ENCODE peak calls at places on chromosomes 1 and 21, in six cellular contexts. One of them, this sample, is unnamed.

GRCh38 chr1:167297222-167298214 is 76.8 kb downstream of the POU2F1 start:
- DNase-seq in cardiac fibroblast: peak
- DNase-seq in vagina: no peak
- DNase-seq in body of pancreas: peak
- DNase-seq in thyroid gland: no peak
- DNase-seq in thoracic aorta: no peak
- DNase-seq in this sample: no peak

GRCh38 chr1:1752190-1752589 is 26.1 kb downstream of the NADK start:
- DNase-seq in thyroid gland: no peak
- DNase-seq in body of pancreas: no peak
- DNase-seq in vagina: no peak
- DNase-seq in cardiac fibroblast: no peak
- DNase-seq in thoracic aorta: no peak
- DNase-seq in this sample: no peak

GRCh38 chr1:87325982-87326738 is 2.5 kb upstream of the LMO4 start:
- DNase-seq in thoracic aorta: no peak
- DNase-seq in vagina: no peak
- DNase-seq in thyroid gland: peak
- DNase-seq in cardiac fibroblast: peak
- DNase-seq in body of pancreas: peak
- DNase-seq in this sample: no peak

GRCh38 chr1:162391790-162392563 is 10.4 kb downstream of the C1orf226 start:
- DNase-seq in thyroid gland: peak
- DNase-seq in thoracic aorta: no peak
- DNase-seq in vagina: no peak
- DNase-seq in body of pancreas: peak
- DNase-seq in cardiac fibroblast: peak
- DNase-seq in this sample: no peak

GRCh38 chr1:3348196-3348865 is 106.1 kb upstream of the ARHGEF16 start:
- DNase-seq in cardiac fibroblast: no peak
- DNase-seq in body of pancreas: no peak
- DNase-seq in thoracic aorta: no peak
- DNase-seq in vagina: no peak
- DNase-seq in thyroid gland: peak
- DNase-seq in this sample: no peak

GRCh38 chr21:44487831-44488230 is 32.5 kb downstream of the LRRC3 start:
- DNase-seq in thyroid gland: no peak
- DNase-seq in body of pancreas: no peak
- DNase-seq in cardiac fibroblast: peak
- DNase-seq in vagina: no peak
- DNase-seq in thoracic aorta: no peak
- DNase-seq in this sample: no peak

GRCh38 chr1:66415830-66416229 is 118.1 kb upstream of the SGIP1 start:
- DNase-seq in cardiac fibroblast: no peak
- DNase-seq in thyroid gland: no peak
- DNase-seq in vagina: no peak
- DNase-seq in body of pancreas: no peak
- DNase-seq in thoracic aorta: no peak
- DNase-seq in this sample: no peak

GRCh38 chr1:212638419-212639151 is 30.0 kb downstream of the ATF3 start:
- DNase-seq in body of pancreas: peak
- DNase-seq in cardiac fibroblast: peak
- DNase-seq in thoracic aorta: no peak
- DNase-seq in thyroid gland: no peak
- DNase-seq in vagina: no peak
- DNase-seq in this sample: no peak

GRCh38 chr1:186722711-186723309 is 42.6 kb upstream of the PTGS2 start:
- DNase-seq in body of pancreas: peak
- DNase-seq in thoracic aorta: no peak
- DNase-seq in thyroid gland: no peak
- DNase-seq in vagina: no peak
- DNase-seq in cardiac fibroblast: peak
- DNase-seq in this sample: peak

GRCh38 chr21:44331650-44332306 is 7.4 kb downstream of the CFAP410 start:
- DNase-seq in cardiac fibroblast: peak
- DNase-seq in body of pancreas: no peak
- DNase-seq in thoracic aorta: no peak
- DNase-seq in thyroid gland: no peak
- DNase-seq in vagina: no peak
- DNase-seq in this sample: no peak

GRCh38 chr1:231665046-231665445 is 38.5 kb downstream of the DISC1 start:
- DNase-seq in thoracic aorta: no peak
- DNase-seq in cardiac fibroblast: no peak
- DNase-seq in body of pancreas: no peak
- DNase-seq in thyroid gland: no peak
- DNase-seq in vagina: no peak
- DNase-seq in this sample: no peak

GRCh38 chr21:26391166-26391565 is 181.9 kb downstream of the CYYR1 start:
- DNase-seq in vagina: no peak
- DNase-seq in body of pancreas: no peak
- DNase-seq in thoracic aorta: no peak
- DNase-seq in cardiac fibroblast: no peak
- DNase-seq in thyroid gland: no peak
- DNase-seq in this sample: no peak

GRCh38 chr1:15022069-15022468 is 131.5 kb upstream of the TMEM51 start:
- DNase-seq in thoracic aorta: no peak
- DNase-seq in vagina: no peak
- DNase-seq in body of pancreas: no peak
- DNase-seq in cardiac fibroblast: no peak
- DNase-seq in thyroid gland: no peak
- DNase-seq in this sample: no peak

GRCh38 chr1:101112051-101112770 is 86.6 kb upstream of the DPH5 start:
- DNase-seq in vagina: no peak
- DNase-seq in cardiac fibroblast: peak
- DNase-seq in thoracic aorta: no peak
- DNase-seq in thyroid gland: peak
- DNase-seq in body of pancreas: peak
- DNase-seq in this sample: no peak

GRCh38 chr1:25996966-25997758 is 701 bp downstream of the PAFAH2 start:
- DNase-seq in body of pancreas: peak
- DNase-seq in thyroid gland: no peak
- DNase-seq in cardiac fibroblast: peak
- DNase-seq in thoracic aorta: no peak
- DNase-seq in vagina: no peak
- DNase-seq in this sample: no peak

GRCh38 chr1:8025061-8025670 is 943 bp downstream of the ERRFI1 start:
- DNase-seq in cardiac fibroblast: no peak
- DNase-seq in thyroid gland: no peak
- DNase-seq in body of pancreas: no peak
- DNase-seq in thoracic aorta: no peak
- DNase-seq in vagina: no peak
- DNase-seq in this sample: no peak

GRCh38 chr1:53982034-53982761 is 35.8 kb downstream of the LDLRAD1 start:
- DNase-seq in body of pancreas: peak
- DNase-seq in cardiac fibroblast: peak
- DNase-seq in thoracic aorta: no peak
- DNase-seq in vagina: no peak
- DNase-seq in thyroid gland: peak
- DNase-seq in this sample: no peak

GRCh38 chr1:31510853-31511789 is 65.2 kb upstream of the TINAGL1 start:
- DNase-seq in body of pancreas: peak
- DNase-seq in thoracic aorta: no peak
- DNase-seq in vagina: no peak
- DNase-seq in thyroid gland: no peak
- DNase-seq in cardiac fibroblast: no peak
- DNase-seq in this sample: no peak

GRCh38 chr1:197924516-197925123 is 7.4 kb downstream of the LHX9 start:
- DNase-seq in thoracic aorta: no peak
- DNase-seq in thyroid gland: peak
- DNase-seq in body of pancreas: peak
- DNase-seq in cardiac fibroblast: peak
- DNase-seq in vagina: no peak
- DNase-seq in this sample: no peak

GRCh38 chr1:16318544-16318943 is 33.7 kb downstream of the FBXO42 start:
- DNase-seq in cardiac fibroblast: peak
- DNase-seq in thyroid gland: peak
- DNase-seq in vagina: no peak
- DNase-seq in body of pancreas: peak
- DNase-seq in thoracic aorta: no peak
- DNase-seq in this sample: no peak

GRCh38 chr1:23020731-23021130 is 1.5 kb downstream of the KDM1A start:
- DNase-seq in thyroid gland: no peak
- DNase-seq in body of pancreas: no peak
- DNase-seq in vagina: no peak
- DNase-seq in cardiac fibroblast: no peak
- DNase-seq in thoracic aorta: no peak
- DNase-seq in this sample: no peak

GRCh38 chr1:36239941-36240637 is 15.8 kb downstream of the THRAP3 start:
- DNase-seq in body of pancreas: peak
- DNase-seq in thoracic aorta: no peak
- DNase-seq in vagina: no peak
- DNase-seq in thyroid gland: no peak
- DNase-seq in cardiac fibroblast: peak
- DNase-seq in this sample: no peak

DNA sequence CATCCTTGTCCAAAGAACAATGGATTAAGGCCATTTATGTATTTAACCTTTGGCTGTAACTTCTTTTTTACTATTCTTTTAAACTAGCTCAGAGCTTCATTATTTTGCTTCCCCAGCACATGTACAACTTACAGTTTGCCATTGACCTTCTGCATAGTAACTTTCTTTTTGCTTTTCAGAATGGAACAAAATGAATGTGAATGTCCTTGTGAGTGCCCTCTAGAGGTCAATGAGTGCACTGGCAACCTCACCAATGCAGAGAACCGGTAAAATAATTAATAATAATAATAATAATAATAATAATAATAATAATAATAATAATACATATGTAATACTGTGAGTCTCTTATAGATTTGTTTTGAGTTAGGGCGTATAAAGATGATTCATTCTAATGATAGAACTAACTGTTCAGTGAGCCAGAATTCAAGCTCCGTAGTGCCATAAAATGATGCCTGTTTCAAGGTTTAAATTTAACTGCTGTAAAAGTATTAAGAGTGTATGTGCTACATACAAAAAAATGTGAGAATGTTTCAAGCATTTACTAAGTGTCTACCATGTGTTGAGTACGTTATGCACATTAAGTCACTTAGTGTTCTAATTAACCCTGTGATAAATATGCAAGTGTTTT is 69.0 kb upstream of the RAVER2 start:
- DNase-seq in body of pancreas: no peak
- DNase-seq in vagina: no peak
- DNase-seq in cardiac fibroblast: peak
- DNase-seq in thyroid gland: no peak
- DNase-seq in thoracic aorta: no peak
- DNase-seq in this sample: no peak
- TF ChIP-seq CTCF in body of pancreas: peak
- TF ChIP-seq CTCF in vagina: peak
- TF ChIP-seq CTCF in cardiac fibroblast: peak
- TF ChIP-seq CTCF in thyroid gland: peak
- TF ChIP-seq CTCF in thoracic aorta: peak
- TF ChIP-seq CTCF in this sample: peak

GRCh38 chr1:108593448-108593847 is 33.5 kb downstream of the EEIG2 start:
- DNase-seq in thyroid gland: no peak
- DNase-seq in cardiac fibroblast: no peak
- DNase-seq in body of pancreas: no peak
- DNase-seq in vagina: no peak
- DNase-seq in thoracic aorta: no peak
- DNase-seq in this sample: no peak

GRCh38 chr1:108591471-108591870 is 31.6 kb downstream of the EEIG2 start:
- DNase-seq in cardiac fibroblast: no peak
- DNase-seq in thoracic aorta: no peak
- DNase-seq in thyroid gland: no peak
- DNase-seq in vagina: no peak
- DNase-seq in body of pancreas: no peak
- DNase-seq in this sample: no peak

GRCh38 chr1:108590436-108590835 is 30.5 kb downstream of the EEIG2 start:
- DNase-seq in body of pancreas: no peak
- DNase-seq in thoracic aorta: no peak
- DNase-seq in thyroid gland: no peak
- DNase-seq in cardiac fibroblast: peak
- DNase-seq in vagina: no peak
- DNase-seq in this sample: no peak

GRCh38 chr1:108592030-108592759 is 32.3 kb downstream of the EEIG2 start:
- DNase-seq in vagina: no peak
- DNase-seq in body of pancreas: no peak
- DNase-seq in thyroid gland: no peak
- DNase-seq in thoracic aorta: no peak
- DNase-seq in cardiac fibroblast: peak
- DNase-seq in this sample: no peak

GRCh38 chr1:108590947-108591346 is 31.0 kb downstream of the EEIG2 start:
- DNase-seq in body of pancreas: peak
- DNase-seq in thyroid gland: no peak
- DNase-seq in thoracic aorta: no peak
- DNase-seq in cardiac fibroblast: peak
- DNase-seq in vagina: no peak
- DNase-seq in this sample: peak
- H3K4me3 ChIP-seq in body of pancreas: no peak
- H3K4me3 ChIP-seq in thyroid gland: no peak
- H3K4me3 ChIP-seq in thoracic aorta: peak
- H3K4me3 ChIP-seq in cardiac fibroblast: no peak
- H3K4me3 ChIP-seq in vagina: no peak
- H3K4me3 ChIP-seq in this sample: no peak

GRCh38 chr1:40978886-40979240 is 633 bp upstream of the CTPS1 start:
- DNase-seq in thyroid gland: no peak
- DNase-seq in thoracic aorta: no peak
- DNase-seq in body of pancreas: no peak
- DNase-seq in vagina: no peak
- DNase-seq in cardiac fibroblast: no peak
- DNase-seq in this sample: no peak

GRCh38 chr1:40977721-40978120 is 1.8 kb upstream of the CTPS1 start:
- DNase-seq in vagina: no peak
- DNase-seq in thyroid gland: no peak
- DNase-seq in cardiac fibroblast: peak
- DNase-seq in body of pancreas: no peak
- DNase-seq in thoracic aorta: no peak
- DNase-seq in this sample: no peak

GRCh38 chr1:40980453-40981121 is 1.1 kb downstream of the CTPS1 start:
- DNase-seq in thyroid gland: no peak
- DNase-seq in cardiac fibroblast: no peak
- DNase-seq in vagina: no peak
- DNase-seq in body of pancreas: peak
- DNase-seq in thoracic aorta: no peak
- DNase-seq in this sample: no peak

GRCh38 chr1:40980068-40980452 is 564 bp downstream of the CTPS1 start:
- DNase-seq in vagina: no peak
- DNase-seq in thyroid gland: no peak
- DNase-seq in cardiac fibroblast: no peak
- DNase-seq in thoracic aorta: no peak
- DNase-seq in body of pancreas: no peak
- DNase-seq in this sample: no peak

GRCh38 chr1:40979241-40980067 is at the start of gene CTPS1:
- DNase-seq in vagina: no peak
- DNase-seq in body of pancreas: peak
- DNase-seq in thoracic aorta: peak
- DNase-seq in cardiac fibroblast: peak
- DNase-seq in thyroid gland: peak
- DNase-seq in this sample: peak
- TF ChIP-seq CTCF in vagina: no peak
- TF ChIP-seq CTCF in body of pancreas: peak
- TF ChIP-seq CTCF in thoracic aorta: peak
- TF ChIP-seq CTCF in cardiac fibroblast: peak
- TF ChIP-seq CTCF in thyroid gland: no peak
- TF ChIP-seq CTCF in this sample: peak

DNA sequence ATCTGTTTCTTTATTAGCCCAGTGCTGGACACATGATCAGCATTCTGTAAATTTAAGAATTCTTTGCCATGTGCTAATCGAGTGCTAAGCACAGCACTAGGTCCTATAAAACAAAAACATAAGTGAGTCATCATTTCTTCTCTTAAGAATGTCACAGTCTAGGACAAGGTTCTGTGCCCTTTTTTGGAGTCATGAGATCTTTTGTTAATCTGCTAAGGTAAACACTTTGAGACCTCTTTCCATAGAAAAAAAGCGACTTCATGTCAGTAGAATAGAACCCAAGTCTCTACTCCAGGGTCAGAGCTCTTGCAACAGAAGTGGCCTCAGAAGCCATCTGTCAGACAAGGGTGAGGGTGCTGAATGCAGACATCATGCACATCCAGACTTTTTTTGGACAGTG is 70.0 kb upstream of the NFIA start:
- DNase-seq in thyroid gland: no peak
- DNase-seq in body of pancreas: no peak
- DNase-seq in cardiac fibroblast: no peak
- DNase-seq in vagina: no peak
- DNase-seq in thoracic aorta: no peak
- DNase-seq in this sample: no peak
- H3K4me3 ChIP-seq in thyroid gland: no peak
- H3K4me3 ChIP-seq in body of pancreas: no peak
- H3K4me3 ChIP-seq in cardiac fibroblast: no peak
- H3K4me3 ChIP-seq in vagina: no peak
- H3K4me3 ChIP-seq in thoracic aorta: no peak
- H3K4me3 ChIP-seq in this sample: no peak

This sample was measured in kidney epithelial cell.